ENCODE peak calls at places on chromosome 21, in four cellular contexts. J is fibroblast of mammary gland, N is endothelial cell, Z is HFF-Myc. U is an unnamed sample.

GRCh38 chr21:42587036-42587435 is 66.4 kb upstream of the PDE9A start:
- DNase-seq in Z (no peak), N (no peak), J (no peak), U (no peak)

GRCh38 chr21:41894922-41895557 is 15.9 kb upstream of the PRDM15 start:
- DNase-seq in J (peak), Z (no peak), N (no peak), U (no peak)

GRCh38 chr21:20971296-20971921 is 26.8 kb upstream of the NCAM2 start:
- DNase-seq in J (peak), Z (peak), N (peak), U (peak)

GRCh38 chr21:39562791-39563770 is 49.7 kb upstream of the B3GALT5 start:
- DNase-seq in Z (no peak), N (no peak), J (no peak), U (no peak)

GRCh38 chr21:19529031-19529430 is 1125.4 kb upstream of the TMPRSS15 start:
- DNase-seq in Z (no peak), N (no peak), J (no peak), U (no peak)

GRCh38 chr21:26351661-26352060 is 181.1 kb upstream of the APP start:
- DNase-seq in N (no peak), J (no peak), Z (no peak), U (no peak)

GRCh38 chr21:43984905-43985689 is 27.0 kb upstream of the TRAPPC10 start:
- DNase-seq in J (peak), N (no peak), Z (no peak), U (no peak)

GRCh38 chr21:25283720-25284119 is 323.6 kb downstream of the MRPL39 start:
- DNase-seq in J (peak), N (peak), Z (no peak), U (peak)

GRCh38 chr21:43658094-43658725 is 1.1 kb downstream of the HSF2BP start:
- DNase-seq in N (no peak), Z (no peak), J (no peak), U (no peak)

GRCh38 chr21:42878678-42878992 is 704 bp downstream of the WDR4 start:
- DNase-seq in Z (no peak), J (no peak), N (no peak), U (no peak)

GRCh38 chr21:38716942-38717341 is 88.8 kb upstream of the ETS2 start:
- DNase-seq in Z (no peak), J (peak), N (no peak), U (peak)

DNA sequence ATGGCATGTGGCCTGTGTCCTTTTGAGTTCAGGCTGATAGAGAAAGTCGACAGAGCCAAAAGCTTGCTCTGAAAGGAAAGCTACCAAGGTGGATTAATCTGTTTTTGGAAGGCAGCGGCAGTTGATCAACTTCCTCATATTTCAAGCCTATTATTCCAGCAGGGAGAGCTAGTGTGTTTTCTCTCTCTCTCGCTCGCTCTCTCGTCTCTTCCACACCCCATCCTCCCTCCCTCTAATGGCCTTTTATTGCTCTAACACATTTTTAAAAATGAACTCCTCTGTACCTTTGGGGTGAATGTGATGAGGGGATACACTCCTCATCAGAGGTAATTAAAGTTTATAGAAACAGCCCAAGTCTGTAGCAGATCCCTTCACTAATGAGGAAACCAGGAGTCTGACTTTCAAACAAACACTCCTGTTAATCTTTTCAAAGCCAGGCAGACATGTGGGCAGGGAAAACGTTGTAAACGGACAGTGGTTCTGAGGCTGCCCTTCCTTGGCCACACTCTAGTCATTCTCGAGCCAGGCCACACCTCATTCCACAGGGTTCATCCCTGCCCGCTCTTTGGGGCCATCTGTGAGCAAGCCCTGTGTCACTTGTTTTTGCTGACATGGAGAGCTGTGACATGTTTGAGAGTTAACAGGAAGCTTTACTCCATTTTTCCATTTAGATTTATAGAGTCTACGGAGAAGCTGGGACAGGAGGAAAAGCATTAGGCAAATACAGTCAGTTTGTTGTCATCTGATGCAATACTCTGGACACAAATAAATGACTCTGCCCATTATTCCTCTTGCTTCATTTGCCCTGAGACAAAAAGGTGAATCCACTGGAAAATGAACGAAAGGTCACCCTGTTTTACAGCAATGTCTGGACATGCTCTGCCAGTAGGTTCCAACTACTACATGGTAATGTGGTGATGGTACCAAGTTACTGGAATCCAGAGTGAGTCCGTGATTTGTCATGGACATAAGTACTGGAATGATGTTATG is 126.7 kb downstream of the CLIC6 start:
- DNase-seq in Z (no peak), N (no peak), J (peak), U (peak)
- TF ChIP-seq CTCF in Z (no peak), N (no peak), J (peak), U (no peak)

DNA sequence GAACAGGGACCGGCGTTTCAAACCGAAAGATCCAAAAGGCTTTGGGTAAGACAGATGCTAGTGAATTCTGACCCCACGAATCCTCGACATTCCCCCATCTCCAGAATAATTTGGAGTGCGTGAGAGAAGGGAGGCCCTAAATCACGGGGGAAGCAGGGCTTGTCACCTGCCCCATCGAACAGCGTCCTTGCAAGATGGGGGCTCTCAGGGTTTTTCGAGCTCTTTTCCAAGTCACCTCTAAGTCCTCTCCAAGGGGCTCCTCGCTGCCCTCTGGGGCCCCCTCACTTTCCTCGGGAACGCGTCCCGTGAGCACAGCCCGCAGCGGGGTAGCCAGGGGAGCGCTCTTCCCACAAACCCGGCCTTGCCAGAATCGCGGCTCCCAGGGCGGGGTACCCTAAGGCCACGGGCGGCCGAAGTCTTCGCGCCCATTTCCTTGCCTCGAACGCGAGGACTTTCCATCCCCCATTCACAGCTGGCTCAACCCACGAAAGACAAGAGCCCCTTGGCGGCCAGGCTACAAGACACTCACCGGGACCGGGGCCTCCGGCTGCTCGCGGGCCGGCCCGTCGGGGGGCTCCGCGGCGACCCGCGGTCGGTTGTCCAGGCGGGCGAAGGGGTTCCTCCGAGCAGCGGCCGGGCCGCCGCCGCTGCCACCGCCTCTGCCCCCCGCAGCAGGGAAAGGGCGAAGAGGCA is 546 bp downstream of the DONSON start:
- DNase-seq in N (peak), Z (no peak), J (peak), U (peak)
- TF ChIP-seq CTCF in N (no peak), Z (no peak), J (no peak), U (peak)

GRCh38 chr21:24050233-24050632 is 1557.0 kb downstream of the MRPL39 start:
- DNase-seq in J (no peak), N (no peak), Z (no peak), U (no peak)

GRCh38 chr21:24046816-24047443 is 1560.4 kb downstream of the MRPL39 start:
- DNase-seq in Z (no peak), J (no peak), N (no peak), U (no peak)

GRCh38 chr21:24042687-24043086 is 1564.6 kb downstream of the MRPL39 start:
- DNase-seq in J (no peak), Z (no peak), N (no peak), U (no peak)

GRCh38 chr21:24045373-24045772 is 1561.9 kb downstream of the MRPL39 start:
- DNase-seq in Z (no peak), N (no peak), J (no peak), U (no peak)

GRCh38 chr21:24045775-24046215 is 1561.5 kb downstream of the MRPL39 start:
- DNase-seq in N (peak), J (peak), Z (peak), U (peak)
- TF ChIP-seq CTCF in N (no peak), J (peak), Z (no peak), U (peak)

GRCh38 chr21:33360871-33361602 is 36.3 kb downstream of the IFNAR1 start:
- DNase-seq in J (peak), N (peak), Z (peak), U (peak)

GRCh38 chr21:33360281-33360680 is 35.5 kb downstream of the IFNAR1 start:
- DNase-seq in J (peak), Z (peak), N (no peak), U (no peak)

GRCh38 chr21:33364830-33365229 is 38.4 kb upstream of the IFNGR2 start:
- DNase-seq in Z (no peak), J (no peak), N (no peak), U (no peak)

GRCh38 chr21:33359446-33359845 is 34.7 kb downstream of the IFNAR1 start:
- DNase-seq in N (no peak), Z (no peak), J (no peak), U (no peak)

DNA sequence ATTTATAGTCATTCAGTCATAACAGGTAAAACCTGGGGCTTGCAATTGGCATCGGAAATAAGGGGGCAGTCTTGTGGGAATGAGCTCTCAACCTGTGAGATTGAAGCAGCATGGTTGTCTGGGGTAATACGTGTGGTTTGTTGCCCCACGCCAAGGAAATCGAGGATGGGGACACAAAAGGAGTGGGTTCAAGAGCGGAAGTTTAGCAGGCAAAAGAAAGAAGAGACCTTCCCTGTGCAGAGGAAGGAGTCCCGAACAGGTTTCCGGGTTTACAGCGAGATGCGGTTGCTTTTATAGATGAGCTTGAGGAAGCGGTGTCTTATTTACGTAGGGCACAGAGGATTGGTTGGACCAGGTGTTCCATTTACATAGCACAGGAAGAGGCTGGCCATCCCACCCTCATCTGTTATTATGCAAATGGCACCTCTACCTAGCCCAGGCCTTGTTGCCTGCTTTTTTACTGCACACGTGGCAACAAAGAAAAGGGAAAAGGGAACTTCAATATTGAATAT is 37.3 kb downstream of the IFNAR1 start:
- DNase-seq in N (no peak), Z (no peak), J (no peak), U (no peak)
- TF ChIP-seq CTCF in N (no peak), Z (no peak), J (no peak), U (no peak)

GRCh38 chr21:45556302-45556644 is 14.0 kb upstream of the SLC19A1 start:
- DNase-seq in N (no peak), Z (no peak), J (no peak), U (no peak)
- TF ChIP-seq CTCF in N (peak), Z (no peak), J (no peak), U (no peak)

GRCh38 chr21:36661511-36662309 is 37.2 kb upstream of the SIM2 start:
- DNase-seq in Z (no peak), N (peak), J (peak), U (peak)
- TF ChIP-seq CTCF in Z (peak), N (no peak), J (peak), U (peak)

GRCh38 chr21:15534450-15534886 is 195.3 kb upstream of the USP25 start:
- DNase-seq in Z (no peak), J (no peak), N (no peak), U (no peak)
- TF ChIP-seq CTCF in Z (no peak), J (no peak), N (no peak), U (no peak)

GRCh38 chr21:28336299-28336698 is 656.4 kb downstream of the LTN1 start:
- DNase-seq in J (peak), Z (peak), N (no peak), U (peak)
- TF ChIP-seq CTCF in J (peak), Z (peak), N (peak), U (peak)

DNA sequence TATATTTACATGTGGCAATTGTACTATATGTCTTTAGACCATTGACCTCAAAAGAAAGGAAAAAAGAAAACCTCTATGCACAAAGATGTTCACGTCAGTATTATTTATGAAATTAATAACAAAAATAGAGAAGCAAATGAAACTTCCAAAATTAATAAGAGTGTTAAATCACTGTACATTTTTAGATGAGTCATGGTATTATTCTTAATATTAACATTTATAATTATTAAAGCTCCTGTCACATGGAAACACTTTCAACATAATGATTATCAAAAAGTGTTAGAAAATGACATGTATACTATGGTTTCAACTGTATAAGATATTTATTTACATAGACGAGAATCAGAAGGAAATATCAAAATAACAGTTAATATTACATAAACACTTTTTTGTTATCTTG is 324.9 kb upstream of the RUNX1 start:
- DNase-seq in N (no peak), J (no peak), Z (no peak), U (no peak)
- TF ChIP-seq CTCF in N (no peak), J (no peak), Z (no peak), U (no peak)

GRCh38 chr21:46325073-46325912 is 1.3 kb downstream of the PCNT start:
- DNase-seq in N (peak), J (peak), Z (no peak), U (peak)
- TF ChIP-seq CTCF in N (no peak), J (peak), Z (peak), U (peak)